ENCODE peak calls at places on chromosomes 3 and 15, in four cellular contexts. G is AG04449, L is G401, F is ovary. M is an unnamed sample.

GRCh38 chr3:158079599-158079998 is 26.6 kb downstream of the SHOX2 start:
- DNase-seq in G (no peak), L (no peak), F (no peak), M (no peak)

GRCh38 chr3:44026224-44026865 is 215.3 kb upstream of the TOPAZ1 start:
- DNase-seq in G (no peak), L (no peak), F (no peak), M (no peak)

GRCh38 chr3:132421832-132422231 is 4.5 kb downstream of the DNAJC13 start:
- DNase-seq in G (peak; percentile 23), L (no peak), F (no peak), M (no peak)

GRCh38 chr15:41512078-41512394 is 1.6 kb downstream of the LTK start:
- DNase-seq in G (no peak), L (no peak), F (no peak), M (no peak)

GRCh38 chr15:62850791-62851291 is 191.7 kb upstream of the TPM1 start:
- DNase-seq in G (peak; percentile 77), L (peak; percentile 25), F (no peak), M (no peak)

GRCh38 chr3:193190387-193190786 is 50.6 kb upstream of the PLAAT1 start:
- DNase-seq in G (no peak), L (peak; percentile 7), F (no peak), M (no peak)

GRCh38 chr3:1269808-1270207 is 177.0 kb downstream of the CNTN6 start:
- DNase-seq in G (no peak), L (no peak), F (no peak), M (no peak)

GRCh38 chr15:62067448-62068044 is 769 bp downstream of the C2CD4A start:
- DNase-seq in G (no peak), L (peak; percentile 35), F (peak; percentile 32), M (peak; percentile 77)

GRCh38 chr15:41877631-41878354 is 16.1 kb downstream of the SPTBN5 start:
- DNase-seq in G (no peak), L (no peak), F (no peak), M (no peak)

GRCh38 chr3:113743006-113743639 is 2.9 kb downstream of the NAA50 start:
- DNase-seq in G (no peak), L (no peak), F (no peak), M (no peak)

GRCh38 chr15:89814112-89814742 is 425 bp downstream of the ANPEP start:
- DNase-seq in G (no peak), L (no peak), F (no peak), M (peak; percentile 63)

GRCh38 chr3:132981746-132982145 is 56.4 kb upstream of the TMEM108 start:
- DNase-seq in G (no peak), L (no peak), F (no peak), M (no peak)

GRCh38 chr3:135989247-135989646 is 23.7 kb downstream of the PPP2R3A start:
- DNase-seq in G (peak; percentile 17), L (no peak), F (no peak), M (no peak)

GRCh38 chr3:183308746-183309145 is 55.7 kb downstream of the B3GNT5 start:
- DNase-seq in G (no peak), L (no peak), F (no peak), M (no peak)

GRCh38 chr3:117752984-117753717 is 1043.6 kb downstream of the TUSC7 start:
- DNase-seq in G (peak; percentile 67), L (no peak), F (no peak), M (no peak)

GRCh38 chr3:133463441-133463860 is 63.6 kb downstream of the BFSP2 start:
- DNase-seq in G (no peak), L (no peak), F (no peak), M (no peak)

GRCh38 chr15:89200182-89200581 is 21.2 kb downstream of the RLBP1 start:
- DNase-seq in G (no peak), L (no peak), F (no peak), M (no peak)

GRCh38 chr3:126367316-126367805 is 10.2 kb upstream of the KLF15 start:
- DNase-seq in G (no peak), L (no peak), F (no peak), M (peak; percentile 84)

GRCh38 chr15:77066961-77067690 is 3.8 kb downstream of the TSPAN3 start:
- DNase-seq in G (no peak), L (no peak), F (no peak), M (no peak)

GRCh38 chr15:63492541-63493077 is 11.8 kb upstream of the USP3 start:
- DNase-seq in G (no peak), L (no peak), F (no peak), M (no peak)

GRCh38 chr15:77819841-77820728 is 187.4 kb upstream of the LINGO1 start:
- DNase-seq in G (no peak), L (peak; percentile 44), F (no peak), M (no peak)

GRCh38 chr15:49059491-49059890 is 13.2 kb upstream of the SECISBP2L start:
- DNase-seq in G (no peak), L (no peak), F (no peak), M (no peak)

GRCh38 chr3:67361770-67362169 is 292.6 kb downstream of the SUCLG2 start:
- DNase-seq in G (no peak), L (no peak), F (no peak), M (no peak)

GRCh38 chr3:36957862-36958686 is 13.2 kb upstream of the TRANK1 start:
- DNase-seq in G (peak; percentile 45), L (no peak), F (no peak), M (no peak)

GRCh38 chr3:111627092-111627491 is 31.9 kb upstream of the ZBED2 start:
- DNase-seq in G (no peak), L (no peak), F (no peak), M (no peak)

GRCh38 chr3:194194051-194194756 is 58.3 kb downstream of the HES1 start:
- DNase-seq in G (no peak), L (no peak), F (no peak), M (no peak)

GRCh38 chr15:41281236-41281635 is 50.2 kb downstream of the CHP1 start:
- DNase-seq in G (peak; percentile 75), L (no peak), F (no peak), M (no peak)

GRCh38 chr3:188449421-188449820 is 295.5 kb downstream of the LPP start:
- DNase-seq in G (no peak), L (no peak), F (no peak), M (no peak)

M was measured in kidney.